ENCODE peak calls at places on chromosomes 7 and 10, in ten cellular contexts. N is glutamatergic neuron; P is H4; O is stimulated activated CD4-positive, alpha-beta T cell treated with anti-CD3 and anti-CD28 coated beads, Interleukin-4, amount 100 ng/mL, for 1 hour; J is mesenteric fat pad; C is T-helper 9 cell; F is ureter; V is Daoy; R is activated CD4-positive, alpha-beta T cell treated with anti-CD3 and anti-CD28 coated beads for 24 hours; Z is AG08396. K is an unnamed sample.

GRCh38 chr10:106189254-106189653 is 975.3 kb downstream of the SORCS1 start:
- DNase-seq in N (peak; percentile 49), P (peak; percentile 38), O (no peak), J (no peak), C (no peak), F (no peak), V (no peak), R (no peak), Z (no peak), K (peak; percentile 25)

GRCh38 chr7:45184326-45185027 is 26.9 kb downstream of the RAMP3 start:
- DNase-seq in N (no peak), P (no peak), O (no peak), J (peak; percentile 67), C (no peak), F (peak; percentile 37), V (no peak), R (no peak), Z (peak; percentile 3), K (no peak)

GRCh38 chr10:58856508-58857240 is 319.8 kb upstream of the PHYHIPL start:
- DNase-seq in N (no peak), P (peak; percentile 89), O (no peak), J (no peak), C (no peak), F (no peak), V (peak; percentile 88), R (no peak), Z (peak; percentile 88), K (peak; percentile 37)

GRCh38 chr7:22858640-22859561 is 36.3 kb upstream of the TOMM7 start:
- DNase-seq in N (no peak), P (peak; percentile 100), O (no peak), J (no peak), C (no peak), F (no peak), V (peak; percentile 95), R (no peak), Z (peak; percentile 84), K (no peak)

GRCh38 chr10:44952779-44953231 is 6.8 kb upstream of the RASSF4 start:
- DNase-seq in N (no peak), P (no peak), O (no peak), J (peak; percentile 11), C (no peak), F (no peak), V (no peak), R (no peak), Z (no peak), K (no peak)

GRCh38 chr7:116395125-116395791 is 104.3 kb upstream of the CAV2 start:
- DNase-seq in N (no peak), P (peak; percentile 90), O (no peak), J (no peak), C (no peak), F (no peak), V (peak; percentile 98), R (no peak), Z (peak; percentile 78), K (no peak)

GRCh38 chr10:8998751-8999150 is 944.3 kb downstream of the GATA3 start:
- DNase-seq in N (no peak), P (no peak), O (no peak), J (no peak), C (no peak), F (no peak), V (no peak), R (no peak), Z (no peak), K (no peak)

GRCh38 chr10:131173484-131174210 is 137.9 kb downstream of the TCERG1L start:
- DNase-seq in N (no peak), P (no peak), O (no peak), J (peak; percentile 33), C (no peak), F (peak; percentile 38), V (no peak), R (no peak), Z (no peak), K (no peak)

GRCh38 chr10:115417585-115418265 is 324.6 kb downstream of the ATRNL1 start:
- DNase-seq in N (peak; percentile 25), P (peak; percentile 63), O (no peak), J (no peak), C (no peak), F (no peak), V (peak; percentile 48), R (no peak), Z (peak; percentile 3), K (peak; percentile 11)

GRCh38 chr7:25187932-25188331 is 40.4 kb downstream of the NPVF start:
- DNase-seq in N (no peak), P (no peak), O (no peak), J (no peak), C (no peak), F (no peak), V (no peak), R (no peak), Z (no peak), K (no peak)

GRCh38 chr7:101614939-101615302 is 14.2 kb downstream of the MYL10 start:
- DNase-seq in N (no peak), P (no peak), O (no peak), J (no peak), C (no peak), F (no peak), V (peak; percentile 77), R (no peak), Z (no peak), K (no peak)

GRCh38 chr10:12097791-12098190 is 29.0 kb downstream of the DHTKD1 start:
- DNase-seq in N (no peak), P (no peak), O (no peak), J (no peak), C (no peak), F (no peak), V (no peak), R (no peak), Z (no peak), K (no peak)

GRCh38 chr10:14173391-14173705 is 157.4 kb downstream of the FRMD4A start:
- DNase-seq in N (no peak), P (no peak), O (no peak), J (no peak), C (no peak), F (no peak), V (no peak), R (no peak), Z (no peak), K (no peak)

GRCh38 chr7:16318989-16319915 is 102.1 kb downstream of the CRPPA start:
- DNase-seq in N (no peak), P (peak; percentile 60), O (no peak), J (no peak), C (no peak), F (no peak), V (no peak), R (no peak), Z (peak; percentile 4), K (no peak)

GRCh38 chr10:131915990-131916766 is 15.4 kb downstream of the PPP2R2D start:
- DNase-seq in N (no peak), P (no peak), O (no peak), J (no peak), C (no peak), F (no peak), V (no peak), R (no peak), Z (no peak), K (no peak)

GRCh38 chr10:1372212-1372611 is 316.0 kb downstream of the WDR37 start:
- DNase-seq in N (no peak), P (no peak), O (no peak), J (no peak), C (no peak), F (no peak), V (no peak), R (no peak), Z (no peak), K (peak; percentile 2)

GRCh38 chr7:121608785-121609184 is 212.7 kb upstream of the FAM3C start:
- DNase-seq in N (peak; percentile 42), P (no peak), O (no peak), J (no peak), C (no peak), F (no peak), V (no peak), R (no peak), Z (no peak), K (peak; percentile 45)

GRCh38 chr7:45259966-45260646 is 102.5 kb downstream of the RAMP3 start:
- DNase-seq in N (peak; percentile 79), P (peak; percentile 49), O (peak; percentile 77), J (peak; percentile 93), C (peak; percentile 65), F (peak; percentile 60), V (peak; percentile 70), R (peak; percentile 59), Z (peak; percentile 70), K (peak; percentile 73)

K was measured in D341Med.